ENCODE peak calls at places on chromosomes 4 and X, in five cellular contexts. Q is naive thymus-derived CD8-positive, alpha-beta T cell; D is T-cell; E is GM23248; H is germinal center. Z is an unnamed sample.

GRCh38 chr4:70195425-70195824 is at the start of gene ODAM:
- DNase-seq in Q (no peak), D (no peak), E (no peak), H (no peak), Z (no peak)

GRCh38 chr4:153649572-153649991 is 34.5 kb upstream of the TLR2 start:
- DNase-seq in Q (no peak), D (no peak), E (peak; percentile 56), H (no peak), Z (no peak)

GRCh38 chrX:1542994-1543725 is 6.2 kb upstream of the P2RY8 start:
- DNase-seq in Q (no peak), D (no peak), E (no peak), H (no peak), Z (no peak)

GRCh38 chrX:9995855-9996339 is 28.7 kb downstream of the CLDN34 start:
- DNase-seq in Q (peak; percentile 58), D (peak; percentile 67), E (peak; percentile 85), H (peak; percentile 56), Z (peak; percentile 76)

GRCh38 chr4:83618431-83618830 is 82.5 kb downstream of the GPAT3 start:
- DNase-seq in Q (no peak), D (no peak), E (peak; percentile 84), H (no peak), Z (no peak)

GRCh38 chr4:184347251-184348239 is 126.8 kb downstream of the IRF2 start:
- DNase-seq in Q (no peak), D (no peak), E (no peak), H (peak; percentile 56), Z (no peak)

GRCh38 chr4:26372525-26373172 is 51.8 kb downstream of the RBPJ start:
- DNase-seq in Q (peak; percentile 10), D (peak; percentile 8), E (peak; percentile 61), H (no peak), Z (peak; percentile 60)

GRCh38 chrX:51893931-51894696 is 691 bp downstream of the MAGED1 start:
- DNase-seq in Q (no peak), D (no peak), E (peak; percentile 53), H (no peak), Z (no peak)

GRCh38 chrX:76183289-76184057 is 10.6 kb downstream of the PBDC1 start:
- DNase-seq in Q (no peak), D (no peak), E (peak; percentile 13), H (no peak), Z (no peak)

GRCh38 chrX:24301060-24301459 is 12.8 kb downstream of the SUPT20HL2 start:
- DNase-seq in Q (no peak), D (no peak), E (peak; percentile 11), H (no peak), Z (no peak)

GRCh38 chr4:95107635-95108034 is 349.9 kb downstream of the BMPR1B start:
- DNase-seq in Q (no peak), D (no peak), E (peak; percentile 68), H (no peak), Z (no peak)